ENCODE peak calls at places on chromosomes 11 and 22, in five cellular contexts. V is colonic mucosa; Z is stimulated activated CD4-positive, alpha-beta T cell treated with anti-CD3 and anti-CD28 coated beads, Interleukin-12 subunit alpha, Interleukin-12 subunit beta, amount 100 ng/mL, for 48 hours; X is non-pigmented ciliary epithelial cell; M is central memory CD4-positive, alpha-beta T cell. C is an unnamed sample.

GRCh38 chr22:49825944-49826602 is 1.6 kb downstream of the BRD1 start:
- DNase-seq in V (peak; percentile 32), Z (peak; percentile 52), X (no peak), M (peak; percentile 58), C (no peak)

GRCh38 chr22:44550666-44551491 is 52.8 kb upstream of the RTL6 start:
- DNase-seq in V (peak; percentile 63), Z (peak; percentile 32), X (peak; percentile 42), M (no peak), C (no peak)

GRCh38 chr11:1150769-1151365 is 6.9 kb upstream of the MUC5AC start:
- DNase-seq in V (peak; percentile 52), Z (no peak), X (no peak), M (no peak), C (no peak)

GRCh38 chr11:134921938-134922337 is 509.9 kb upstream of the B3GAT1 start:
- DNase-seq in V (no peak), Z (no peak), X (no peak), M (no peak), C (no peak)

GRCh38 chr11:68643576-68643975 is 40.8 kb upstream of the GAL start:
- DNase-seq in V (no peak), Z (no peak), X (no peak), M (no peak), C (no peak)

GRCh38 chr11:36540998-36541397 is 26.8 kb upstream of the RAG1 start:
- DNase-seq in V (peak; percentile 53), Z (peak; percentile 3), X (no peak), M (peak; percentile 6), C (peak; percentile 47)

GRCh38 chr22:44645531-44645930 is 56.5 kb upstream of the PRR5 start:
- DNase-seq in V (no peak), Z (no peak), X (no peak), M (no peak), C (no peak)

GRCh38 chr11:18618341-18619025 is 15.7 kb downstream of the SPTY2D1 start:
- DNase-seq in V (no peak), Z (no peak), X (no peak), M (no peak), C (no peak)

C was measured in iPS-NIHi11.